ENCODE peak calls at places on chromosomes 7 and 10, in eight cellular contexts. F, C, B, G, E, W, O and X are unnamed samples. For H3K4me1, the result is how much of the 10 kb centered on the place peaks cover.

GRCh38 chr10:34690403-34691049 is 124.6 kb downstream of the PARD3 start:
- DNase-seq in F (no peak), C (no peak), B (no peak), G (no peak), E (no peak), W (no peak), O (no peak), X (no peak)

GRCh38 chr7:143172354-143172753 is 10.9 kb upstream of the TAS2R39 start:
- DNase-seq in F (no peak), C (peak), B (peak), G (peak), E (no peak), W (no peak), O (no peak), X (peak)

GRCh38 chr10:85993840-85994507 is 372.6 kb downstream of the GRID1 start:
- DNase-seq in F (no peak), C (no peak), B (no peak), G (no peak), E (no peak), W (no peak), O (no peak), X (peak)

GRCh38 chr10:111037868-111038267 is 39.0 kb upstream of the ADRA2A start:
- DNase-seq in F (no peak), C (no peak), B (no peak), G (no peak), E (no peak), W (no peak), O (no peak), X (no peak)

GRCh38 chr10:80659284-80659683 is 121.6 kb downstream of the SH2D4B start:
- DNase-seq in F (no peak), C (no peak), B (no peak), G (no peak), E (no peak), W (no peak), O (no peak), X (no peak)

GRCh38 chr7:51315393-51316261 is 982 bp downstream of the COBL start:
- DNase-seq in F (no peak), C (peak), B (peak), G (peak), E (no peak), W (peak), O (peak), X (peak)

GRCh38 chr7:131188367-131189339 is 139.0 kb upstream of the MKLN1 start:
- DNase-seq in F (no peak), C (peak), B (no peak), G (no peak), E (peak), W (peak), O (no peak), X (no peak)

GRCh38 chr10:27611209-27611608 is 107.1 kb downstream of the RAB18 start:
- DNase-seq in F (no peak), C (no peak), B (no peak), G (no peak), E (no peak), W (no peak), O (no peak), X (no peak)

GRCh38 chr7:23967949-23968599 is 258.1 kb downstream of the STK31 start:
- DNase-seq in F (no peak), C (no peak), B (no peak), G (no peak), E (no peak), W (no peak), O (peak), X (no peak)

GRCh38 chr10:34801066-34801738 is 13.9 kb downstream of the PARD3 start:
- DNase-seq in F (peak), C (no peak), B (no peak), G (peak), E (no peak), W (no peak), O (no peak), X (no peak)

GRCh38 chr7:95609277-95609971 is 13.1 kb upstream of the PDK4 start:
- DNase-seq in F (peak), C (peak), B (peak), G (peak), E (no peak), W (no peak), O (no peak), X (no peak)

GRCh38 chr7:27611043-27611442 is 51.6 kb downstream of the HIBADH start:
- DNase-seq in F (no peak), C (no peak), B (no peak), G (no peak), E (no peak), W (no peak), O (no peak), X (no peak)

GRCh38 chr10:124099603-124100002 is 6.2 kb upstream of the CHST15 start:
- DNase-seq in F (no peak), C (no peak), B (no peak), G (no peak), E (no peak), W (no peak), O (no peak), X (no peak)

GRCh38 chr7:24981544-24981951 is 1.6 kb upstream of the OSBPL3 start:
- DNase-seq in F (peak), C (peak), B (peak), G (peak), E (peak), W (no peak), O (peak), X (peak)

GRCh38 chr7:91228927-91229326 is 35.3 kb upstream of the FZD1 start:
- DNase-seq in F (no peak), C (no peak), B (no peak), G (no peak), E (no peak), W (no peak), O (peak), X (no peak)

GRCh38 chr7:80918909-80919721 is at the start of gene SEMA3C:
- DNase-seq in F (peak), C (peak), B (peak), G (peak), E (no peak), W (peak), O (peak), X (peak)

GRCh38 chr7:44461387-44461786 is 29.1 kb downstream of the NUDCD3 start:
- DNase-seq in F (no peak), C (no peak), B (no peak), G (no peak), E (peak), W (no peak), O (no peak), X (no peak)

GRCh38 chr10:103847909-103848468 is 7.4 kb downstream of the SH3PXD2A start:
- DNase-seq in F (no peak), C (no peak), B (no peak), G (no peak), E (no peak), W (peak), O (peak), X (no peak)

GRCh38 chr10:72081772-72082590 is 6.4 kb downstream of the SPOCK2 start:
- DNase-seq in F (no peak), C (no peak), B (no peak), G (no peak), E (no peak), W (no peak), O (no peak), X (no peak)

DNA sequence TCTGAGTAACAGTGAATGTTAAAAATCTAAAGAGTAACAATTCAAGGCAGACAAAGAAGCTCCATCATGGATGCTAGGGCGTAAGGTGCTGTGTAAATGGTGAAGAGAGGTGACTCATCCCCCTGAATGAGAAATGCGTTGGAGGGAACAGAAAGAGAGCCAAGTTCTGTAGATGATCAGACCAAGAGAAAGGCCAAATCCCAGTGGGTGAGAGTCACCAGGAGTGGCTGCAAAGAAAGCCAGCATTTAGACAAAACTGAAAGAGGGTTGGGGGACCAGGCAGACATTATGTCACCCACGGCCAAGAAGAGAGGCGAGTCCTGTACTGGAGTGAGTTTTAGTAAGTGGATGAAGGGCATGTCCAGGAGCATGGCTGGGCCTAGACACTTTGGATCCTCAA is 153.1 kb downstream of the TRIL start:
- DNase-seq in F (no peak), C (no peak), B (no peak), G (no peak), E (no peak), W (no peak), O (no peak), X (no peak)
- H3K27ac ChIP-seq in F (no peak), C (no peak), B (no peak), G (no peak), E (no peak), W (no peak), O (no peak), X (no peak)

GRCh38 chr7:111705807-111706206 is 143.5 kb upstream of the IMMP2L start:
- DNase-seq in F (no peak), C (no peak), B (no peak), G (no peak), E (no peak), W (no peak), O (no peak), X (no peak)

GRCh38 chr7:111711426-111712065 is 149.3 kb upstream of the IMMP2L start:
- DNase-seq in F (no peak), C (no peak), B (no peak), G (no peak), E (no peak), W (no peak), O (no peak), X (no peak)

GRCh38 chr7:111708072-111708471 is 145.8 kb upstream of the IMMP2L start:
- DNase-seq in F (no peak), C (no peak), B (no peak), G (no peak), E (no peak), W (no peak), O (no peak), X (no peak)

GRCh38 chr7:111710839-111711380 is 148.6 kb upstream of the IMMP2L start:
- DNase-seq in F (no peak), C (no peak), B (no peak), G (no peak), E (no peak), W (no peak), O (no peak), X (no peak)
- H3K4me1 ChIP-seq in F (under half), C (under half), B (under half), G (under half), E (under half), W (under half), O (under half), X (under half)

GRCh38 chr10:58264780-58265179 is 2.9 kb downstream of the IPMK start:
- DNase-seq in F (no peak), C (no peak), B (no peak), G (no peak), E (no peak), W (no peak), O (no peak), X (no peak)
- H3K27ac ChIP-seq in F (no peak), C (no peak), B (no peak), G (no peak), E (no peak), W (no peak), O (no peak), X (no peak)

DNA sequence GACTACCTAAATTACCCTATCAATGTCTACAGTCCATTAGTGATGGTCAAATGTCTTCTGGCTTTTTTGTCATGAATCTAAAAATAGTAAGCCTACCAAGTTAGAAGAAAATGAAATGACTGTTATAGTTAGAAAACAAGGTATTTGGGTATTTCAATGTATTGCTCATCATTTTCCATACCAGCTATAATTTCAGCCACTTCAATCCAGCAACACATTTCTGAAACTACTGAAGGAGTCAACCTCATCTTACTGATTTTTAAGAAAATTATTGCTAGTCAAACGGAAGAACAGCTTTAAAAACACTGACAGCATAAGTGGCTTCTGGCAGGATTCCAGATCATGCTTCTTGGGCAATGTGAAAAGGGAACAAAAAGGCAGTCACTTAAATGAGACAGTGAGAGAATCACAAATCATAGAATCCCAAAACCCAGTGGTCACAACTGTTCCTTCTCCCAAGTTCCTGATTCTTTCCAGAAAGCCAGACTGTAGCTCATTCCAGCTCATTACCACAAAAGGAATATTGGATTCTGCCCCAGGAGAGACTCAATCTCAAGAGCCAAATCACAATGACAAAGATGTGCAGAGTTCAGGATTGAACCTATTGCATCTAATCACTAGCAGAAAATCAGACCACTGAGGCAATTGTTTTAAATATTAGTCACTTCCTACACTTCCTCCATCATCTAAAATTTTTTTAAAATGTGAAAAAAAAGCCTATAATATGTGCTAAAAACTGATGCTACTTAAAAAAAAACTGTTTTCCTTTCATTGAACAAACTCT is 61.2 kb upstream of the LRRN3 start:
- DNase-seq in F (no peak), C (no peak), B (no peak), G (peak), E (no peak), W (no peak), O (no peak), X (peak)
- H3K4me1 ChIP-seq in F (under half), C (under half), B (under half), G (under half), E (under half), W (under half), O (under half), X (under half)

DNA sequence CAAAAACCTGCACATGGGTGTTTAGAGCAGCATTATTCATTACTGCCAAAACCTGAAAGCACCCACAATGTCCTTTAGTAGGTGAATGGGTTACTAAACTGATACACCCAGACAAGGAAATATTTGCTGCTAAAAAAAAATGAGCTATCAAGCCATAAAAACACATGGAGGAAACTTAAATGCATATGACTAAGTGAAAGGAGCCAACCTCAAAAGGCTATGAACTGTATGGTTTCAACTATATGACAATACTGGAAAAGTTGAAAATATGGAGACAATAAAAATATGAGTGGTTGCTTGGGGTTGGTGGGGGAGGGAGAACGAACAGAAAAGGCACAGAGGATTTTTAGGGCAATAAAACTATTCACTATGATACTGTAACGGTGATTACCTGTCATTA is 291.0 kb downstream of the TNS3 start:
- DNase-seq in F (no peak), C (no peak), B (no peak), G (no peak), E (no peak), W (no peak), O (no peak), X (no peak)
- H3K27ac ChIP-seq in F (no peak), C (no peak), B (no peak), G (no peak), E (no peak), W (no peak), O (no peak), X (peak)

GRCh38 chr10:30829921-30830671 is 200.5 kb upstream of the LYZL2 start:
- DNase-seq in F (no peak), C (no peak), B (no peak), G (no peak), E (no peak), W (no peak), O (no peak), X (no peak)
- H3K4me1 ChIP-seq in F (under half), C (under half), B (under half), G (under half), E (under half), W (under half), O (under half), X (under half)

GRCh38 chr10:18610517-18610916 is 40.9 kb downstream of the NSUN6 start:
- DNase-seq in F (no peak), C (no peak), B (no peak), G (no peak), E (no peak), W (peak), O (peak), X (peak)

GRCh38 chr10:18606051-18606730 is 45.2 kb downstream of the NSUN6 start:
- DNase-seq in F (no peak), C (no peak), B (no peak), G (no peak), E (no peak), W (no peak), O (no peak), X (no peak)

GRCh38 chr10:18607979-18608378 is 43.4 kb downstream of the NSUN6 start:
- DNase-seq in F (no peak), C (no peak), B (no peak), G (no peak), E (no peak), W (no peak), O (no peak), X (no peak)

GRCh38 chr10:18608581-18608980 is 42.8 kb downstream of the NSUN6 start:
- DNase-seq in F (no peak), C (no peak), B (no peak), G (no peak), E (no peak), W (no peak), O (no peak), X (no peak)

GRCh38 chr10:18607503-18607902 is 43.9 kb downstream of the NSUN6 start:
- DNase-seq in F (no peak), C (peak), B (no peak), G (no peak), E (no peak), W (peak), O (no peak), X (no peak)
- H3K27ac ChIP-seq in F (no peak), C (no peak), B (no peak), G (no peak), E (no peak), W (peak), O (no peak), X (no peak)

GRCh38 chr10:125144693-125145623 is 15.4 kb downstream of the CTBP2 start:
- DNase-seq in F (no peak), C (no peak), B (no peak), G (peak), E (no peak), W (peak), O (peak), X (no peak)

GRCh38 chr10:125148576-125148975 is 11.8 kb downstream of the CTBP2 start:
- DNase-seq in F (no peak), C (no peak), B (no peak), G (no peak), E (no peak), W (no peak), O (no peak), X (no peak)

GRCh38 chr10:125148021-125148439 is 12.3 kb downstream of the CTBP2 start:
- DNase-seq in F (peak), C (peak), B (no peak), G (no peak), E (no peak), W (no peak), O (no peak), X (no peak)

GRCh38 chr10:125145636-125146035 is 14.7 kb downstream of the CTBP2 start:
- DNase-seq in F (no peak), C (no peak), B (no peak), G (no peak), E (no peak), W (no peak), O (no peak), X (no peak)

DNA sequence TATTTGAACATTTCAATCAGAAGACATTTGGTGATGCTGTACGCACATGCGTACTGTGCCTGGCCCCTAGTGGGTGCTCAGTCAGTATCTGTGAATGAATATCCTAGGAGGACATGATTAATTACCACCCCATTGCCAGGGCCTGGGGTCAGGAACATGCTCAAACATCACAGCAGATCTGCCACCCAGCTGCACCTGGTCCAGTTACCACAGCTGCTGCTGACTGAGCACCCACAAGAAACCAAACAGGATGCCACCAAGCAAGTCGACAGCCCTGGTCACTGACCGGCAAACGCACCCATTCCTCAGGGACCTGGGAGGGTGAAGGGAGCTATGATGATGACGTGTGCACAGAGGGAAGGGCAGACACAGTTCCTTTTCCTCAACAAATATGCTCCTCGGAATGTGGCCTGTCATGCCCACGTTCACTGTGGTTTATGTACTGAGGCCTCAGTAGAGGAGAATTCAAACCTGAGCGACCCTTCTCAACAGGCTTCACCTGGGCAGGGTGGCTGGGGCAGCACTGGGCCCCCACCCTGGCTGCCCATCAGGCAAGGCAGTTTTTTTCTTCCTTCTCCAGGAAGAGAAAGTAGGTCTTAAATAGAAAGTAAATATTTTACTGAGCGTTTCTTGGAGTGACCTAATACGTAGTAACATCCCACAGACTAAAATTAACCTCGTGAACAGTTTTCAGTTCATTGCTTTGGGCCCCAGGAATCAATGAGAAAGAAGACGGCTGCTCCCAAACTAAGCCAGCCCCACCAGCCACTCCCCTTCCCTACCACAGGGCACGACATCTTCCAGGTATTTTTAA is 13.4 kb downstream of the CTBP2 start:
- DNase-seq in F (no peak), C (peak), B (no peak), G (no peak), E (no peak), W (no peak), O (no peak), X (no peak)
- H3K4me1 ChIP-seq in F (under half), C (half or more), B (half or more), G (half or more), E (under half), W (half or more), O (under half), X (under half)

DNA sequence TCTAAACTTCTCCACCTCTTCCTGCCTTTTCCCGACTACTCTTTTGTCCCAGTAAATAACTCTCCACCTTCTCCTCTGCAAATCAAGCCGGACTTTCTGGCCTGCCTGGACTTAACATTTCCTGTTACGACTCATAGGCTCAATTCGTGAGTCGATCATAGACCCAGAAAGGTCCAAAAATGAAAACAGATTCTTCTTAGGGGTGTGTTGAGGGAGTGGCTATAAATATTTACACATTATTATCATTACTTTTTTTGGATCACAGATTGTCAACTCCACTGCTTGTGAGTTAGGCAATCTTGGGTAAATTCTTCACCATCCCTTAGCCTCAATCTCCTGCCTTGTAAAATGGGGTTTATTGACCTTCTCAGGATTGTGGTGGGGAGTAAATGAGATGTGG is 58.9 kb upstream of the HABP2 start:
- DNase-seq in F (no peak), C (no peak), B (no peak), G (no peak), E (no peak), W (no peak), O (no peak), X (no peak)
- H3K27ac ChIP-seq in F (no peak), C (no peak), B (no peak), G (no peak), E (no peak), W (no peak), O (no peak), X (no peak)

GRCh38 chr7:79284226-79284625 is 169.2 kb downstream of the MAGI2 start:
- DNase-seq in F (no peak), C (no peak), B (no peak), G (no peak), E (no peak), W (no peak), O (no peak), X (no peak)
- H3K4me1 ChIP-seq in F (under half), C (under half), B (under half), G (under half), E (under half), W (under half), O (under half), X (under half)